ENCODE peak calls at places on chromosomes 12 and 14, in four cellular contexts. H is stimulated activated CD4-positive, alpha-beta T cell treated with anti-CD3 and anti-CD28 coated beads, Interleukin-1b, Interleukin-23, amount 100 ng/mL, for 4 hours; B is nucleus accumbens; T is AG04450. I is an unnamed sample.

GRCh38 chr12:18340796-18341195 is 79.5 kb downstream of the PIK3C2G start:
- DNase-seq in H (no peak), B (no peak), T (no peak), I (no peak)

GRCh38 chr14:103825103-103825502 is 22.3 kb downstream of the PPP1R13B start:
- DNase-seq in H (no peak), B (no peak), T (no peak), I (no peak)

GRCh38 chr14:105281354-105282097 is 19.3 kb downstream of the BRF1 start:
- DNase-seq in H (no peak), B (peak; percentile 26), T (peak; percentile 48), I (peak; percentile 60)

GRCh38 chr14:94761999-94762377 is 7.9 kb downstream of the GSC start:
- DNase-seq in H (no peak), B (no peak), T (no peak), I (no peak)

GRCh38 chr12:88725592-88726143 is 145.4 kb upstream of the KITLG start:
- DNase-seq in H (no peak), B (no peak), T (no peak), I (no peak)

GRCh38 chr12:74515849-74516248 is 21.8 kb upstream of the ATXN7L3B start:
- DNase-seq in H (no peak), B (no peak), T (no peak), I (no peak)

GRCh38 chr14:77141592-77142288 is at the start of gene ZDHHC22:
- DNase-seq in H (no peak), B (peak; percentile 50), T (no peak), I (no peak)

GRCh38 chr14:78606111-78606510 is 435.9 kb downstream of the NRXN3 start:
- DNase-seq in H (no peak), B (no peak), T (no peak), I (peak; percentile 52)

GRCh38 chr12:116525418-116526001 is 33.7 kb upstream of the MAP1LC3B2 start:
- DNase-seq in H (no peak), B (no peak), T (peak; percentile 76), I (peak; percentile 62)

GRCh38 chr14:37585101-37585479 is 10.0 kb downstream of the FOXA1 start:
- DNase-seq in H (no peak), B (no peak), T (no peak), I (no peak)

GRCh38 chr14:100899841-100900771 is 3.4 kb downstream of the RTL1 start:
- DNase-seq in H (no peak), B (no peak), T (no peak), I (no peak)

GRCh38 chr12:122031342-122032216 is 9.9 kb downstream of the BCL7A start:
- DNase-seq in H (peak; percentile 45), B (no peak), T (no peak), I (no peak)

GRCh38 chr12:92370828-92371227 is 225.2 kb upstream of the BTG1 start:
- DNase-seq in H (no peak), B (no peak), T (no peak), I (no peak)

GRCh38 chr14:67695394-67695949 is at the start of gene RDH11:
- DNase-seq in H (peak; percentile 72), B (peak; percentile 79), T (peak; percentile 76), I (peak; percentile 90)

GRCh38 chr12:79935624-79936040 is 735 bp upstream of the PPP1R12A start:
- DNase-seq in H (no peak), B (no peak), T (no peak), I (no peak)

GRCh38 chr14:104370256-104370870 is 209.2 kb upstream of the C14orf180 start:
- DNase-seq in H (no peak), B (no peak), T (no peak), I (no peak)

GRCh38 chr14:81095539-81095938 is 125.2 kb downstream of the GTF2A1 start:
- DNase-seq in H (no peak), B (no peak), T (no peak), I (no peak)

GRCh38 chr14:89252887-89253532 is 164.0 kb downstream of the FOXN3 start:
- DNase-seq in H (no peak), B (no peak), T (no peak), I (no peak)

GRCh38 chr14:85437143-85437542 is 92.8 kb upstream of the FLRT2 start:
- DNase-seq in H (no peak), B (no peak), T (no peak), I (peak; percentile 94)

GRCh38 chr14:90587918-90588317 is 191.1 kb downstream of the CALM1 start:
- DNase-seq in H (no peak), B (no peak), T (no peak), I (peak; percentile 9)

GRCh38 chr14:61493239-61493638 is 171.9 kb downstream of the PRKCH start:
- DNase-seq in H (no peak), B (no peak), T (peak; percentile 81), I (peak; percentile 95)